ENCODE peak calls at places on chromosomes 4 and X, in six cellular contexts. U, F, P, K, D and R are unnamed samples.

GRCh38 chrX:139052461-139052860 is 340.9 kb upstream of the FGF13 start:
- DNase-seq in U (no peak), F (no peak), P (no peak), K (no peak), D (no peak), R (no peak)

GRCh38 chr4:84547211-84547610 is 35.7 kb upstream of the CDS1 start:
- DNase-seq in U (no peak), F (no peak), P (no peak), K (no peak), D (no peak), R (no peak)

GRCh38 chr4:7559316-7559715 is 124.6 kb upstream of the PSAPL1 start:
- DNase-seq in U (no peak), F (no peak), P (no peak), K (no peak), D (no peak), R (no peak)

GRCh38 chr4:7892212-7893019 is 47.2 kb downstream of the AFAP1 start:
- DNase-seq in U (peak; percentile 96), F (peak; percentile 78), P (peak; percentile 50), K (no peak), D (no peak), R (no peak)

GRCh38 chrX:53452812-53453211 is 18.6 kb upstream of the HSD17B10 start:
- DNase-seq in U (no peak), F (no peak), P (no peak), K (no peak), D (no peak), R (no peak)

GRCh38 chr4:85867281-85867680 is 392.3 kb downstream of the ARHGAP24 start:
- DNase-seq in U (no peak), F (peak; percentile 62), P (no peak), K (no peak), D (no peak), R (no peak)

GRCh38 chr4:8319061-8319460 is 49.5 kb downstream of the HTRA3 start:
- DNase-seq in U (no peak), F (no peak), P (peak; percentile 21), K (no peak), D (no peak), R (no peak)

GRCh38 chr4:183838987-183839712 is 66.0 kb upstream of the STOX2 start:
- DNase-seq in U (no peak), F (no peak), P (no peak), K (no peak), D (no peak), R (no peak)

GRCh38 chrX:13015536-13016236 is 28.7 kb downstream of the FAM9C start:
- DNase-seq in U (no peak), F (no peak), P (no peak), K (no peak), D (no peak), R (no peak)

GRCh38 chr4:25506032-25506571 is 129.0 kb downstream of the ANAPC4 start:
- DNase-seq in U (no peak), F (no peak), P (no peak), K (no peak), D (no peak), R (no peak)

GRCh38 chr4:137467537-137467936 is 64.8 kb downstream of the PCDH18 start:
- DNase-seq in U (no peak), F (no peak), P (no peak), K (no peak), D (no peak), R (no peak)

GRCh38 chr4:5371415-5372190 is 320.3 kb downstream of the STK32B start:
- DNase-seq in U (peak; percentile 21), F (peak; percentile 92), P (no peak), K (no peak), D (no peak), R (no peak)

GRCh38 chrX:36898301-36898700 is 109.9 kb upstream of the FAM47C start:
- DNase-seq in U (no peak), F (peak; percentile 0), P (no peak), K (no peak), D (no peak), R (no peak)

GRCh38 chrX:135433531-135434257 is 11.9 kb downstream of the SMIM10L2A start:
- DNase-seq in U (no peak), F (no peak), P (no peak), K (no peak), D (no peak), R (no peak)

GRCh38 chr4:25704516-25704915 is 48.9 kb downstream of the SLC34A2 start:
- DNase-seq in U (no peak), F (no peak), P (no peak), K (no peak), D (no peak), R (no peak)

GRCh38 chrX:110214684-110215083 is 103.2 kb downstream of the AMMECR1 start:
- DNase-seq in U (no peak), F (no peak), P (no peak), K (no peak), D (no peak), R (no peak)

GRCh38 chr4:105560488-105560887 is 8.1 kb downstream of the ARHGEF38 start:
- DNase-seq in U (no peak), F (no peak), P (no peak), K (no peak), D (no peak), R (no peak)

GRCh38 chr4:114015444-114015899 is 36.0 kb upstream of the ARSJ start:
- DNase-seq in U (peak; percentile 95), F (peak; percentile 99), P (no peak), K (no peak), D (no peak), R (no peak)

GRCh38 chr4:84597450-84597849 is 14.5 kb downstream of the CDS1 start:
- DNase-seq in U (no peak), F (no peak), P (no peak), K (no peak), D (no peak), R (no peak)

GRCh38 chrX:103630171-103630511 is 1.4 kb downstream of the TCEAL1 start:
- DNase-seq in U (no peak), F (no peak), P (no peak), K (no peak), D (no peak), R (no peak)

GRCh38 chrX:103624111-103624510 is 4.7 kb upstream of the TCEAL1 start:
- DNase-seq in U (no peak), F (no peak), P (peak; percentile 62), K (no peak), D (no peak), R (no peak)

GRCh38 chrX:103628386-103629290 is at the start of gene TCEAL1:
- DNase-seq in U (no peak), F (no peak), P (peak; percentile 80), K (no peak), D (peak; percentile 60), R (peak; percentile 35)

GRCh38 chrX:103629295-103630170 is 758 bp downstream of the TCEAL1 start:
- DNase-seq in U (peak; percentile 20), F (peak; percentile 66), P (peak; percentile 84), K (no peak), D (peak; percentile 43), R (no peak)

DNA sequence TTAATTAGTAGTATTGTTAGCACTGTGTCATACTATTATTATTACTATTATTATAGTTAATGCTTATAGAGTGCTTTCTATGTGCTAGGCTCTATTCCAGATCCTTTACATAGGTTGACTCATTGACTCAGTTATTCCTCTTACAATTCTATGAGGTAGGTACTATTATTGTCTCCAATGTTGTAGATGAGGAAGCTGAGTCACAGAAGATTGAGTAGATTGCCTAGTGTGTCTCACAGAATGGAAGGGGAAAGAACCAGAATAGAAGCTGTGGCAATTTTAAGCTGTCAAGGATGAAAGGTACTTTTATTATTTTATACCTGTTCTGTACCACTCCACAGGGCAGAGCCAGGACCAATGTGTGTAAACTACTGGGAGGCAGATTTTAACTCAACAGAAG is 1.9 kb upstream of the TCEAL1 start:
- DNase-seq in U (no peak), F (no peak), P (no peak), K (no peak), D (no peak), R (no peak)
- TF ChIP-seq CTCF in U (no peak), F (no peak), P (no peak), K (no peak), D (no peak), R (no peak)

DNA sequence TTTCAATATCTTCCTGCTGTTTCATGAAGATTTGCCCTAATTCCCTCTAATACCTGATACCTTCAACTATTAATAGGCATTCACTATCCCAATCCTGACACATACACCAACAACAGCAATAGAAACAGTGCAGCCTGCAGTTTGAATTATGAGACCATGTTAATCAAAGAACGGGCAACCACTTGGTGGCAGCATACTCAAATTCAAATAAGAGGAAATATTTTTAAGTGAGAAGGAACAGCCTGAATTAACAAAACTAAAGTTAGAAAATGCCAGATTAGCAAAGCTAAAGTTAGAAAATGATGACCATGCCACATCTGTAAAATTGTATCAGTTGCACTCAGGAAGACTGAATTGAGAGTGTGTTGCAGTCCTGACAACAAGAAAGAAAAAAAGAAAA is 204.9 kb downstream of the SMARCA1 start:
- DNase-seq in U (no peak), F (peak; percentile 17), P (no peak), K (no peak), D (no peak), R (no peak)
- TF ChIP-seq CTCF in U (peak; percentile 39), F (peak; percentile 31), P (no peak), K (peak; percentile 15), D (no peak), R (no peak)

DNA sequence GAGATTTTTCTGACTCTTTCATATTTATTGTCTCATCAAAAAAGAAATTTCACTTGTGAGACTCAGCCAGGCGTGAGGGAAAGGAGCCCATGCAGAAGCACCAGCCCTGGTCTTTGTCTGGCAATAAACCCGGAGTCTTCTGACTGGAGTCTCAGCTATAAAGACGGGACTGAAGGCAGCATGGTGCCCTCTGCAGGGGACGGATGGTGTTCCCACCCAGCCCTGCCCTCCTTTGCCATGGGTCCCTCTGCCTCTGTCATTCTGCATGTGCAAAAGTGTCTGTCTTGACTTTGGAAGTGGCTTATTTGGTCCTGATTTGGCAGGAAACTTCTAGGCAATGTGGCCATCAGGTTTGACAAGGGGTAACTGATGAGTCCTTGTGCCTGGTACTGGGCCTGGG is 14.3 kb downstream of the ZNF185 start:
- DNase-seq in U (no peak), F (no peak), P (no peak), K (no peak), D (no peak), R (no peak)
- TF ChIP-seq CTCF in U (no peak), F (no peak), P (no peak), K (no peak), D (no peak), R (no peak)

GRCh38 chrX:48854898-48855297 is 19.5 kb upstream of the PCSK1N start:
- DNase-seq in U (no peak), F (peak; percentile 1), P (no peak), K (no peak), D (no peak), R (no peak)
- TF ChIP-seq CTCF in U (peak; percentile 47), F (peak; percentile 35), P (no peak), K (no peak), D (no peak), R (no peak)

GRCh38 chr4:2933566-2934076 is 29.6 kb downstream of the NOP14 start:
- DNase-seq in U (no peak), F (no peak), P (no peak), K (no peak), D (no peak), R (no peak)

GRCh38 chr4:2932561-2932950 is 30.6 kb downstream of the NOP14 start:
- DNase-seq in U (no peak), F (no peak), P (peak; percentile 47), K (no peak), D (no peak), R (no peak)

GRCh38 chr4:2932951-2933565 is 30.1 kb downstream of the NOP14 start:
- DNase-seq in U (no peak), F (no peak), P (peak; percentile 62), K (no peak), D (no peak), R (no peak)

GRCh38 chr4:2930821-2931764 is 32.1 kb downstream of the NOP14 start:
- DNase-seq in U (no peak), F (no peak), P (peak; percentile 53), K (no peak), D (no peak), R (no peak)

GRCh38 chr4:2931765-2932560 is 31.2 kb downstream of the NOP14 start:
- DNase-seq in U (no peak), F (no peak), P (no peak), K (peak; percentile 39), D (no peak), R (no peak)
- TF ChIP-seq CTCF in U (no peak), F (no peak), P (no peak), K (no peak), D (no peak), R (no peak)